ENCODE peak calls at places on chromosomes 1 and 21, in nine cellular contexts. V is hepatocyte; A is endodermal cell; H is pancreas; L is CD8-positive, alpha-beta T cell; N is kidney; B is adipocyte; W is mammary epithelial cell; D is mesendoderm. Z is an unnamed sample.

GRCh38 chr1:218659911-218660677 is 315.0 kb downstream of the TGFB2 start:
- DNase-seq in V (no peak), N (no peak), A (no peak), B (peak), L (no peak), D (no peak), H (no peak), W (no peak), Z (no peak)

GRCh38 chr1:36457691-36458090 is 6.5 kb downstream of the MRPS15 start:
- DNase-seq in L (no peak), B (no peak), N (no peak), D (no peak), A (no peak), W (no peak), H (no peak), V (no peak), Z (no peak)

GRCh38 chr1:13994386-13994785 is 294.4 kb downstream of the PRDM2 start:
- DNase-seq in B (no peak), A (no peak), V (no peak), W (no peak), H (no peak), N (no peak), L (no peak), D (no peak), Z (no peak)

GRCh38 chr1:1150100-1150499 is 23.6 kb upstream of the TTLL10 start:
- DNase-seq in A (no peak), W (no peak), B (no peak), H (no peak), N (no peak), V (peak), L (no peak), D (no peak), Z (no peak)

GRCh38 chr1:155389831-155390230 is 69.1 kb downstream of the RUSC1 start:
- DNase-seq in H (no peak), B (peak), L (no peak), V (no peak), D (no peak), A (no peak), N (no peak), W (peak), Z (peak)

GRCh38 chr1:201536542-201536941 is 2.4 kb upstream of the NAV1 start:
- DNase-seq in W (peak), N (no peak), V (no peak), H (no peak), A (no peak), B (peak), L (no peak), D (no peak), Z (peak)

GRCh38 chr1:26556041-26556440 is 26.5 kb downstream of the RPS6KA1 start:
- DNase-seq in B (no peak), L (no peak), W (no peak), A (no peak), N (no peak), D (no peak), V (no peak), H (no peak), Z (no peak)

GRCh38 chr21:43855955-43856354 is 9.1 kb upstream of the AGPAT3 start:
- DNase-seq in L (no peak), W (no peak), V (no peak), A (no peak), D (no peak), H (no peak), B (no peak), N (no peak), Z (no peak)

GRCh38 chr1:107840746-107841145 is 124.2 kb downstream of the VAV3 start:
- DNase-seq in N (no peak), H (no peak), D (no peak), V (no peak), W (no peak), B (no peak), L (no peak), A (no peak), Z (no peak)

GRCh38 chr1:147086129-147086528 is 86.1 kb downstream of the PRKAB2 start:
- DNase-seq in B (no peak), H (no peak), D (no peak), A (no peak), L (no peak), V (no peak), N (no peak), W (no peak), Z (no peak)

GRCh38 chr1:37307907-37308570 is 166.3 kb upstream of the ZC3H12A start:
- DNase-seq in L (no peak), N (peak), A (no peak), V (no peak), B (no peak), H (no peak), W (no peak), D (no peak), Z (no peak)

GRCh38 chr1:206729050-206729449 is 41.5 kb upstream of the IL19 start:
- DNase-seq in N (no peak), B (no peak), D (no peak), H (no peak), V (no peak), L (no peak), A (no peak), W (no peak), Z (no peak)

GRCh38 chr21:29149771-29150425 is 19.5 kb downstream of the MAP3K7CL start:
- DNase-seq in A (no peak), H (no peak), L (no peak), D (no peak), W (no peak), V (no peak), B (no peak), N (no peak), Z (no peak)

GRCh38 chr1:197180252-197180878 is 33.9 kb upstream of the ASPM start:
- DNase-seq in A (no peak), H (no peak), W (peak), V (peak), D (peak), B (peak), L (no peak), N (no peak), Z (peak)

GRCh38 chr1:221087919-221088318 is 208.7 kb downstream of the HLX start:
- DNase-seq in H (no peak), N (no peak), D (no peak), B (peak), L (no peak), W (no peak), V (no peak), A (no peak), Z (no peak)

GRCh38 chr1:26025517-26025916 is 3.9 kb downstream of the EXTL1 start:
- DNase-seq in B (no peak), H (no peak), N (no peak), L (no peak), A (no peak), D (no peak), V (no peak), W (no peak), Z (no peak)

GRCh38 chr1:200302893-200303250 is 107.0 kb downstream of the ZNF281 start:
- DNase-seq in L (no peak), V (peak), D (peak), A (peak), N (peak), H (peak), W (no peak), B (no peak), Z (no peak)

DNA sequence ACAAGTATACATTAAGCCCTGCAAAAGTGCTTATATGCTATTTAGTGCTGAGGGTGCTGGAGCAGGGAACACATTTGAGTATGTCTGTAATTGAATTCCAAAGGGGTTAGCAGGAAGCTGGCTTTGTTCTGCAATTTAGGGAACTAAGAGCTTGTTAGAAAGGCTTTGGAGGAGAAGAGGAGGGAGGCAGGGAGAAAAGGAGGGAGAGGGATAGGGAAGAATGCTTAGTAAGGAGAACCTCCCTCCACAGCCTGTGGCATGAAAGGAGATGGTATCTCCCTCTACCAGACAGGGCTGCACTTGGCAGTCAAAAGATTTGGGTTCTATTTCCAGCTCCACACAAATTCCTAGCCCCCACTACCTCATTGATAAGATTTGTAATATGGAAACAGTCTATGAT is 217.8 kb downstream of the DAB1 start:
- DNase-seq in L (no peak), A (peak), B (no peak), W (no peak), V (no peak), D (peak), H (no peak), N (no peak), Z (no peak)
- H3K4me3 ChIP-seq in L (no peak), A (no peak), B (no peak), W (no peak), V (no peak), D (no peak), H (no peak), N (no peak), Z (no peak)

GRCh38 chr1:22383526-22384291 is 67.9 kb upstream of the ZBTB40 start:
- DNase-seq in B (no peak), A (peak), D (no peak), N (no peak), W (no peak), V (no peak), H (no peak), L (no peak), Z (no peak)

GRCh38 chr1:22387888-22388564 is 63.6 kb upstream of the ZBTB40 start:
- DNase-seq in V (peak), A (no peak), L (no peak), N (no peak), D (no peak), H (no peak), B (no peak), W (no peak), Z (no peak)

GRCh38 chr1:22385537-22385936 is 66.1 kb upstream of the ZBTB40 start:
- DNase-seq in H (no peak), N (no peak), L (no peak), W (no peak), V (no peak), B (no peak), A (no peak), D (no peak), Z (no peak)

GRCh38 chr1:22386774-22387173 is 64.9 kb upstream of the ZBTB40 start:
- DNase-seq in N (no peak), A (no peak), D (no peak), W (no peak), V (no peak), H (no peak), B (no peak), L (no peak), Z (no peak)

DNA sequence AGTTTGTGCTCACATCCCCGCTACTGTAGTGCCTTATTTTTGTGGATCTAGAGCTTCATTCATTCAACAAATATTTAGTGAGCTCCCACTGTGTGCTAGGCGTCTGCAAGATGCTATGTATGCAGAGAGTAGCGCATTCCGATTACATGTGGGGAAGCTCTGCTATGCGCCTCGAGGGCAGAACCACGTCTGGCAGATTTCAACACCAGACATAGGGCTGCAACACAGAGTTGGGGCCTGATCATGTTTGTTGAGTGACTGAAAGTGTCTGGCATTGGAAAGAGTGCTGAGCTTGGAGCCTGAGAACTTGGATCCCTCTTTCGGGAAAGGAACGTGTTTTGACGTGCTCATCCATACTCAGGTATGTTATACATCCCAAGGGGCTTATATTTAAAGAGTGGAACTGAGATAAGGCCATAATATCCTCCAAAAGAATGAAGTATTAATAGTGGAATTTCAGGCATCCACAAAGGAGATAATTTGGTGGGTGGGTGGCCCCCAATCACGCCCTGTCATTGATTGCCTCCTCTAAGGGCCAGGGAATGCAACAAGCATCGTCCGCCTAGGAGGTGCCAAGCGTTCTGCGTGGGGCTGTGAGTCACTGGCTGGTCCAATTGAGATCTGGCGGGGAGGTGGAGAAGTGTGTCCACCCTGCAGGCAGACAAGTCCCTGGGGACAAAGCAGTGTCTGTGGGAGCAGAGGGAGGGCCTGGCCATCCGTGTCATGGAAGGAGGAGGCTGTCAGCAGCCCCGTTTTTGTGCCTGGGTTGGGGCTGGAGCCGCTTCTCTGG is 62.8 kb upstream of the ZBTB40 start:
- DNase-seq in A (no peak), N (no peak), W (peak), H (no peak), L (no peak), V (peak), B (peak), D (peak), Z (no peak)
- H3K4me3 ChIP-seq in A (no peak), N (no peak), W (no peak), H (no peak), L (no peak), V (no peak), B (no peak), D (no peak), Z (no peak)

GRCh38 chr1:205568469-205569361 is 63.1 kb downstream of the ELK4 start:
- DNase-seq in L (no peak), B (peak), W (no peak), N (no peak), A (no peak), H (no peak), V (peak), D (no peak), Z (no peak)

GRCh38 chr1:205571747-205572146 is 60.1 kb downstream of the ELK4 start:
- DNase-seq in W (no peak), H (no peak), L (no peak), A (no peak), D (no peak), N (no peak), B (no peak), V (no peak), Z (no peak)

GRCh38 chr1:205570796-205571537 is 60.8 kb downstream of the ELK4 start:
- DNase-seq in B (no peak), V (no peak), W (peak), N (no peak), A (no peak), H (no peak), D (no peak), L (no peak), Z (no peak)

GRCh38 chr1:205569411-205570172 is 62.2 kb downstream of the ELK4 start:
- DNase-seq in W (no peak), B (no peak), N (no peak), L (no peak), V (no peak), D (no peak), A (no peak), H (no peak), Z (no peak)

GRCh38 chr1:205570173-205570501 is 61.7 kb downstream of the ELK4 start:
- DNase-seq in W (no peak), N (no peak), L (no peak), A (no peak), B (no peak), V (no peak), H (no peak), D (no peak), Z (no peak)
- H3K4me3 ChIP-seq in W (no peak), N (peak), L (no peak), A (no peak), B (no peak), V (no peak), H (no peak), D (no peak), Z (no peak)

GRCh38 chr21:36041910-36042309 is 18.4 kb downstream of the SETD4 start:
- DNase-seq in N (no peak), D (no peak), V (no peak), B (no peak), A (no peak), W (no peak), L (no peak), H (no peak), Z (no peak)
- H3K4me3 ChIP-seq in N (no peak), D (no peak), V (no peak), B (no peak), A (no peak), W (no peak), L (no peak), H (no peak), Z (no peak)

Z was measured in fibroblast of villous mesenchyme.